ENCODE peak calls at places on chromosomes 4 and X, in six cellular contexts. One of them, this sample, is unnamed. For H3K4me1, the result is how much of the 10 kb centered on the place peaks cover.

GRCh38 chrX:30039768-30040167 is 175.6 kb upstream of the MAGEB2 start:
- DNase-seq in H1: no peak
- DNase-seq in mesendoderm: no peak
- DNase-seq in neuronal stem cell: no peak
- DNase-seq in IMR-90: peak
- DNase-seq in mesenchymal stem cell: no peak
- DNase-seq in this sample: no peak

GRCh38 chr4:98542011-98542410 is 116.4 kb downstream of the TSPAN5 start:
- DNase-seq in mesendoderm: no peak
- DNase-seq in IMR-90: no peak
- DNase-seq in neuronal stem cell: no peak
- DNase-seq in H1: no peak
- DNase-seq in mesenchymal stem cell: no peak
- DNase-seq in this sample: no peak

GRCh38 chrX:102833136-102833535 is 103.9 kb upstream of the RAB40AL start:
- DNase-seq in H1: no peak
- DNase-seq in mesenchymal stem cell: peak
- DNase-seq in neuronal stem cell: no peak
- DNase-seq in mesendoderm: peak
- DNase-seq in IMR-90: peak
- DNase-seq in this sample: no peak

GRCh38 chrX:125620715-125621587 is 301.3 kb downstream of the TEX13C start:
- DNase-seq in mesendoderm: peak
- DNase-seq in H1: no peak
- DNase-seq in IMR-90: no peak
- DNase-seq in neuronal stem cell: no peak
- DNase-seq in mesenchymal stem cell: no peak
- DNase-seq in this sample: no peak

GRCh38 chr4:166043801-166044200 is 170.8 kb downstream of the TLL1 start:
- DNase-seq in mesenchymal stem cell: no peak
- DNase-seq in IMR-90: no peak
- DNase-seq in H1: no peak
- DNase-seq in mesendoderm: no peak
- DNase-seq in neuronal stem cell: no peak
- DNase-seq in this sample: no peak

GRCh38 chrX:15882704-15883539 is 28.3 kb upstream of the AP1S2 start:
- DNase-seq in mesendoderm: no peak
- DNase-seq in IMR-90: peak
- DNase-seq in neuronal stem cell: no peak
- DNase-seq in mesenchymal stem cell: peak
- DNase-seq in H1: no peak
- DNase-seq in this sample: no peak

GRCh38 chr4:122827899-122828601 is 1.4 kb downstream of the FGF2 start:
- DNase-seq in mesendoderm: peak
- DNase-seq in H1: peak
- DNase-seq in mesenchymal stem cell: peak
- DNase-seq in neuronal stem cell: peak
- DNase-seq in IMR-90: peak
- DNase-seq in this sample: peak

GRCh38 chr4:17597517-17597916 is 16.9 kb upstream of the MED28 start:
- DNase-seq in neuronal stem cell: no peak
- DNase-seq in mesenchymal stem cell: peak
- DNase-seq in IMR-90: peak
- DNase-seq in H1: no peak
- DNase-seq in mesendoderm: peak
- DNase-seq in this sample: no peak

GRCh38 chr4:69718376-69719293 is 41.8 kb downstream of the SULT1B1 start:
- DNase-seq in mesendoderm: no peak
- DNase-seq in neuronal stem cell: no peak
- DNase-seq in H1: no peak
- DNase-seq in IMR-90: peak
- DNase-seq in mesenchymal stem cell: peak
- DNase-seq in this sample: no peak

GRCh38 chrX:47175588-47175980 is 18.0 kb upstream of the UBA1 start:
- DNase-seq in H1: no peak
- DNase-seq in mesenchymal stem cell: no peak
- DNase-seq in neuronal stem cell: no peak
- DNase-seq in mesendoderm: no peak
- DNase-seq in IMR-90: no peak
- DNase-seq in this sample: no peak

GRCh38 chr4:110196871-110197420 is 1.5 kb downstream of the ELOVL6 start:
- DNase-seq in mesendoderm: peak
- DNase-seq in IMR-90: peak
- DNase-seq in neuronal stem cell: no peak
- DNase-seq in H1: peak
- DNase-seq in mesenchymal stem cell: no peak
- DNase-seq in this sample: peak

GRCh38 chrX:37543324-37543723 is 28.1 kb upstream of the LANCL3 start:
- DNase-seq in IMR-90: no peak
- DNase-seq in mesendoderm: no peak
- DNase-seq in neuronal stem cell: no peak
- DNase-seq in mesenchymal stem cell: no peak
- DNase-seq in H1: no peak
- DNase-seq in this sample: no peak

GRCh38 chr4:150982557-150983233 is 32.4 kb downstream of the LRBA start:
- DNase-seq in mesenchymal stem cell: peak
- DNase-seq in mesendoderm: no peak
- DNase-seq in neuronal stem cell: no peak
- DNase-seq in IMR-90: peak
- DNase-seq in H1: no peak
- DNase-seq in this sample: no peak

GRCh38 chr4:104417483-104417882 is 77.2 kb downstream of the CXXC4 start:
- DNase-seq in neuronal stem cell: no peak
- DNase-seq in mesenchymal stem cell: no peak
- DNase-seq in IMR-90: no peak
- DNase-seq in H1: no peak
- DNase-seq in mesendoderm: no peak
- DNase-seq in this sample: no peak

GRCh38 chrX:41481264-41482109 is 34.3 kb downstream of the NYX start:
- DNase-seq in H1: no peak
- DNase-seq in mesendoderm: peak
- DNase-seq in mesenchymal stem cell: no peak
- DNase-seq in IMR-90: no peak
- DNase-seq in neuronal stem cell: no peak
- DNase-seq in this sample: peak

GRCh38 chr4:82787342-82787741 is 11.3 kb downstream of the SCD5 start:
- DNase-seq in IMR-90: no peak
- DNase-seq in neuronal stem cell: no peak
- DNase-seq in H1: no peak
- DNase-seq in mesendoderm: no peak
- DNase-seq in mesenchymal stem cell: no peak
- DNase-seq in this sample: peak

GRCh38 chrX:72131317-72132294 is at the start of gene RTL5:
- DNase-seq in H1: peak
- DNase-seq in IMR-90: peak
- DNase-seq in mesenchymal stem cell: peak
- DNase-seq in mesendoderm: peak
- DNase-seq in neuronal stem cell: peak
- DNase-seq in this sample: peak

GRCh38 chr4:149785686-149786431 is 29.8 kb downstream of the IQCM start:
- DNase-seq in mesenchymal stem cell: no peak
- DNase-seq in H1: no peak
- DNase-seq in IMR-90: peak
- DNase-seq in neuronal stem cell: no peak
- DNase-seq in mesendoderm: peak
- DNase-seq in this sample: peak

GRCh38 chrX:103584606-103585005 is 709 bp upstream of the TCEAL4 start:
- DNase-seq in neuronal stem cell: no peak
- DNase-seq in mesendoderm: no peak
- DNase-seq in H1: no peak
- DNase-seq in IMR-90: no peak
- DNase-seq in mesenchymal stem cell: no peak
- DNase-seq in this sample: no peak

GRCh38 chr4:7333801-7334421 is 100.8 kb downstream of the PSAPL1 start:
- DNase-seq in mesenchymal stem cell: no peak
- DNase-seq in IMR-90: peak
- DNase-seq in mesendoderm: no peak
- DNase-seq in H1: no peak
- DNase-seq in neuronal stem cell: no peak
- DNase-seq in this sample: peak

GRCh38 chr4:37663552-37663951 is 22.6 kb downstream of the RELL1 start:
- DNase-seq in IMR-90: no peak
- DNase-seq in H1: no peak
- DNase-seq in mesenchymal stem cell: no peak
- DNase-seq in mesendoderm: no peak
- DNase-seq in neuronal stem cell: no peak
- DNase-seq in this sample: no peak

GRCh38 chr4:152118108-152118507 is 357.3 kb upstream of the GATB start:
- DNase-seq in H1: no peak
- DNase-seq in IMR-90: no peak
- DNase-seq in neuronal stem cell: no peak
- DNase-seq in mesendoderm: no peak
- DNase-seq in mesenchymal stem cell: no peak
- DNase-seq in this sample: no peak

GRCh38 chrX:10278716-10279115 is 121.9 kb downstream of the CLCN4 start:
- DNase-seq in IMR-90: no peak
- DNase-seq in mesendoderm: no peak
- DNase-seq in neuronal stem cell: no peak
- DNase-seq in mesenchymal stem cell: no peak
- DNase-seq in H1: no peak
- DNase-seq in this sample: no peak

GRCh38 chr4:47238697-47239096 is 207.3 kb downstream of the GABRB1 start:
- DNase-seq in H1: no peak
- DNase-seq in neuronal stem cell: no peak
- DNase-seq in IMR-90: peak
- DNase-seq in mesendoderm: no peak
- DNase-seq in mesenchymal stem cell: no peak
- DNase-seq in this sample: no peak

DNA sequence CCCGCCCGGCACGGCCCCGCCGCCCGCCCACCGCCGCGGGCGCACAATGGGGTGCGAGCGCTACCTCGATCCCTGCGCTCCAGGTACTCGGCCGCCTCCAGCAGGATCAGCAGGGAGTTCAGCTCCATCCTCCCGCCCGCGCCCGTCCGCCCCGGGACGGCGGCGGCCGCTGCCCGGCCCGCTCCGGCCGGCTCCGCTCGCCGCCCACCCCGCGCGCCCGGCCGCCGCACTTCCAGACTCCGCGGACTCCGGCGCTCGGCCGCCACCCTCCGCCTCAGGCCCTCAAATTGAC is at the start of gene MXD4:
- DNase-seq in IMR-90: no peak
- DNase-seq in neuronal stem cell: no peak
- DNase-seq in mesenchymal stem cell: no peak
- DNase-seq in mesendoderm: no peak
- DNase-seq in H1: no peak
- DNase-seq in this sample: no peak
- H3K4ac ChIP-seq in IMR-90: peak
- H3K4ac ChIP-seq in neuronal stem cell: peak
- H3K4ac ChIP-seq in mesenchymal stem cell: peak
- H3K4ac ChIP-seq in mesendoderm: peak
- H3K4ac ChIP-seq in H1: no peak
- H3K4ac ChIP-seq in this sample: no peak

DNA sequence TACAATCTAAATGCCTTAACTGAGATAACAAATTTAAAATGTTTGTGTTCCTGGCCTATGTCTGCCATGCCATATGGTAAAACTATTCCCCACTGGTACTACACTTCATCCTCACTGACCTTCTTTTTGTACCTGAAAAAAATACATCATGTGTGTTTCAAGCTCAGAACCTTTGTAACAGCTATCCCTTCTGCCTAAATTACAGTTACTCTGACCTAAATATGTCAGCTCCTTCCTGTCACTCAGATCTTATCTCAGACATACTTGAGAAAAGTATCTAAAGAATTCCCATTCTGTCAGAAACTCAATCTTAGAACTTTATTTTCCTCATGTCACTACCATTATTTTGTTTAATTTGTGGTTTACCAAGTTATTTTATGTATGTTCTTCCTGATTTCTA is 456.6 kb upstream of the NDST3 start:
- DNase-seq in neuronal stem cell: no peak
- DNase-seq in mesenchymal stem cell: peak
- DNase-seq in H1: no peak
- DNase-seq in mesendoderm: peak
- DNase-seq in IMR-90: no peak
- DNase-seq in this sample: no peak
- H2BK15ac ChIP-seq in neuronal stem cell: no peak
- H2BK15ac ChIP-seq in mesenchymal stem cell: no peak
- H2BK15ac ChIP-seq in H1: no peak
- H2BK15ac ChIP-seq in mesendoderm: no peak
- H2BK15ac ChIP-seq in IMR-90: no peak
- H2BK15ac ChIP-seq in this sample: no peak

DNA sequence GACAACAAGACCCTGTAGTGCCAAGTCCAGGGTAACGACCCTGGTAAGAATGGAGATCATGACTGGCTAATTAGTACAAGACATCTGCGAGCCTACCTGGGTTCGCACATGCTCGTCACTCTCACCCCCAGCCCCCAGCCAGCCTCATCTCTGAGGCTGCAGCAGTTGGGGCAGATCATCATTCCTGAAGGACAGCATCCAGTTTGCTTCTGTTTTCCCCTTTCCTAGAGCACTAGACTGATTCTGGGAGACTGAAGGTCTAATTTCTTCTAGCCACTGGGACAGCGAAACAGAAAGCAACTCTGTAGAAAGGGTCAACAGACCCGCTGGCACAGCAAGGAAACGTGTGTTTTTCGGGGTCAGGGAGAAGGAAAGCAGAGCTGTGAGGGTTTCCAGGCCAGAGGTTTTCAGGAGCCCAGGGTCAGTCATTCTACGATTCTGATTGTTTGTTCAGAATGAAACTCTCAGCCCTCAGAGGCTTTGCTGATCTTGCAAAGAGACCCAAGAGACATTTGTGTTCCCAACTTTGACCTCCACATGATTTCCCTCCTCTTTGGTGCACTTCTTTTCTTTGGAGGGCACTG is 343.1 kb upstream of the NOCT start:
- DNase-seq in mesendoderm: no peak
- DNase-seq in H1: no peak
- DNase-seq in neuronal stem cell: no peak
- DNase-seq in mesenchymal stem cell: peak
- DNase-seq in IMR-90: no peak
- DNase-seq in this sample: no peak
- H3K4me1 ChIP-seq in mesendoderm: under half
- H3K4me1 ChIP-seq in H1: under half
- H3K4me1 ChIP-seq in neuronal stem cell: under half
- H3K4me1 ChIP-seq in mesenchymal stem cell: under half
- H3K4me1 ChIP-seq in IMR-90: under half
- H3K4me1 ChIP-seq in this sample: under half

DNA sequence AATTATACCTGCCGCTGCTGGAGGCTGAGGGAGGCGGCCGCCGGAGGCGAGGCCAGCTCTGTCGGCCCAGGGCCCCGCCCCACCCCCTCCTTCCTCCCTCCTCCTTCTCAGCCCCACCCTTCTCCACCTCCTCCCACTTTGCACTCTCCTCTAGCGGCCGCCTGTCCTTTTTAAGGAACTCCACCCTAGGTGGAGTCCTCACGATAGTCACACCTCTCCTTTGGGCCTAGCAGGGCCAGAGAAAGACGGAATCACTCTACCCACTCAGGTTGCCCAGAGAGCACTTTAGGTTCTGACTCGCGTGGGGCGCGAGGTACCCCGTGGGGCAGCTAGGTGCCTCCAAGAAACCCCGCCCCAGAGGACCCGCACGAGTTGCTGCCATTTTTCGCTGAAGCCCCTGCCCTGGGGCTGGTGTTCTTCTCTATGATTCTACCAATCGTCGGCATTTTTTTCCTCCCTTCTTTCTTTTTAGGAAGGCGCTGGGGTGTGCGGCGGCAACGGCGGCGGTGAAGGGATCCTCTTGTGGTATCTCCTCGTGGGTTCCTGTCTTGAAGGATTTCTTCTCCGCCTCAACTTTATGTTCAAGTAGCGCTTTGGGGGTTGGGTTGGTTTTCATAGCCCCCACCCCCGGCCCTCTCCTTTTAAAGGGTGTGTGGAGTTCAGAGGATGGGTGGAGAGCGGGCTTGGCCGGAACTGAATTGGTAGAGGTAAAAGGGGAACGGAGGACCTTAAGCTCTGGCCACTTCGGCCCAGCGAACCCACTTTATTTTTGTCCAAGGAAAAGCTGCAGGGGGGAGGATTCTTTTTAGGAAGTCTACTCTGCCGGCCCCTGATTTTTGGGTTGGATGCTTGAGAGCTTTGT is at the start of gene KLF8:
- DNase-seq in mesenchymal stem cell: no peak
- DNase-seq in H1: peak
- DNase-seq in neuronal stem cell: no peak
- DNase-seq in IMR-90: no peak
- DNase-seq in mesendoderm: peak
- DNase-seq in this sample: peak
- H3K4ac ChIP-seq in mesenchymal stem cell: no peak
- H3K4ac ChIP-seq in H1: no peak
- H3K4ac ChIP-seq in neuronal stem cell: no peak
- H3K4ac ChIP-seq in IMR-90: no peak
- H3K4ac ChIP-seq in mesendoderm: peak
- H3K4ac ChIP-seq in this sample: no peak